ENCODE peak calls at places on chromosomes 6 and 20, in five cellular contexts. L is psoas muscle, M is stomach, U is GM23338, O is ovary. H is an unnamed sample.

GRCh38 chr6:16649241-16649640 is 112.0 kb downstream of the ATXN1 start:
- DNase-seq in O (no peak), M (no peak), L (no peak), U (no peak), H (no peak)

GRCh38 chr6:90284745-90285481 is 11.7 kb downstream of the BACH2 start:
- DNase-seq in M (no peak), O (no peak), U (no peak), L (no peak), H (no peak)

GRCh38 chr20:34033903-34034302 is 40.2 kb downstream of the RALY start:
- DNase-seq in M (no peak), O (no peak), U (no peak), L (no peak), H (no peak)

GRCh38 chr6:86147311-86147710 is 504.6 kb upstream of the SYNCRIP start:
- DNase-seq in L (no peak), O (no peak), U (no peak), M (no peak), H (no peak)

GRCh38 chr6:16468991-16469615 is 230.7 kb downstream of the GMPR start:
- DNase-seq in M (no peak), L (no peak), U (no peak), O (no peak), H (no peak)

GRCh38 chr20:49186535-49187329 is 1.4 kb downstream of the STAU1 start:
- DNase-seq in M (peak), L (peak), U (peak), O (peak), H (peak)

GRCh38 chr6:108071736-108072276 is 2.7 kb downstream of the OSTM1 start:
- DNase-seq in O (no peak), L (no peak), U (peak), M (no peak), H (no peak)

GRCh38 chr6:37259191-37259590 is 1.2 kb upstream of the TMEM217 start:
- DNase-seq in M (no peak), U (no peak), L (no peak), O (no peak), H (no peak)

GRCh38 chr20:51563597-51564332 is 21.2 kb upstream of the NFATC2 start:
- DNase-seq in U (peak), M (peak), O (peak), L (peak), H (no peak)

GRCh38 chr20:25066386-25066785 is 8.4 kb upstream of the ACSS1 start:
- DNase-seq in M (peak), L (no peak), O (no peak), U (no peak), H (peak)

GRCh38 chr6:116536216-116536621 is 9.3 kb downstream of the TRAPPC3L start:
- DNase-seq in O (no peak), L (no peak), M (no peak), U (peak), H (no peak)

GRCh38 chr6:33185654-33186187 is 6.5 kb downstream of the COL11A2 start:
- DNase-seq in U (no peak), O (no peak), L (no peak), M (no peak), H (no peak)

GRCh38 chr20:11738852-11739251 is 178.8 kb upstream of the BTBD3 start:
- DNase-seq in U (no peak), M (no peak), O (no peak), L (no peak), H (no peak)
- H3K4me3 ChIP-seq in U (no peak), M (no peak), O (no peak), L (no peak), H (no peak)

GRCh38 chr20:54364919-54365318 is 110.5 kb upstream of the DOK5 start:
- DNase-seq in O (no peak), U (no peak), L (no peak), M (no peak), H (no peak)
- H3K27ac ChIP-seq in O (no peak), U (no peak), L (no peak), M (no peak), H (no peak)

DNA sequence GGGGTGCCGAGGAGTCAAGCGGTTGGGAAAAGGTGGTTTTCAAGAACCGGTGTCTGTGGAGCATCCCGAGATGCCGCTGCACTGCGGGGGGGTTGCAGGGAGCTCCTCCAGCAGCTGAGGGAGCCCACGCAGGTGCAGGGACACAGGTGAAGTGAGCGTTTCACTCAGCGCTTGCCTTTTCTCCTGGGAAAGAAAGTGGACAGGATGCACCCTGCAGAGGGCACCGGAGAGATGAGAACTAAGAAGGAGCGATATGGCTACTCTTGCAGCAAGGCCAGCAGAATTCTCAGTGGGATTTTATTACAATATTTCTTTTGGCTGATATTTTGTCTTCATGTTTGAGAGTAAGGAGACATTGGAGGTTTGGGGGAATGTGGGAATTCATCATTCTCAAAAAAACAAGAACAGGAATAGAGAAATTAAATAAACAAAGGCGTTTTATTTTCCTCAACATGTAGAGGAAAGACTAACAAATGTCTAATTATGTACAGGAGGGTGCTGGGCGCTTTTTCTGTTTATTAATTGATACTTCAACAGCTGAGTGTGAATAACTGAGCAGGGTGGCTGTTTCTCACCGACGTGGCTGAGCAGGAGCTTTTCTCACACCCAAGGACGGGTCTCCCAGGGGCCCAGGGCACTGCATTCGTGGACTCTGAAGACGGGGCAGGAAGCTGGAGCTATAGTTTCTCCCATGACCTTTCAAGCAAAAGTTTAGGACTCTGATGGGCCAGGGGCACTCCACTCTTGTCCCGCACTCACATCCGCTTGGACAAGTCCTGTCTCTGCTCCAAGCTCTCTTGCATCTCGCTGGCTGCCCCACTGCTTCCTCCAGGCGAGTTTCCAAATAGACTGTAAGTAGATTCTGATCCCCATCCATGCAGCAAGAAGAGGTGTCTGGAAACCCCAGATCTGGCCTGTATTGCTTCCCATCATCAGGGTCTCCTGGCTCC is 176.1 kb downstream of the SMOC2 start:
- DNase-seq in U (peak), M (no peak), L (no peak), O (peak), H (no peak)
- TF ChIP-seq CTCF in U (peak), M (peak), L (peak), O (peak), H (no peak)

DNA sequence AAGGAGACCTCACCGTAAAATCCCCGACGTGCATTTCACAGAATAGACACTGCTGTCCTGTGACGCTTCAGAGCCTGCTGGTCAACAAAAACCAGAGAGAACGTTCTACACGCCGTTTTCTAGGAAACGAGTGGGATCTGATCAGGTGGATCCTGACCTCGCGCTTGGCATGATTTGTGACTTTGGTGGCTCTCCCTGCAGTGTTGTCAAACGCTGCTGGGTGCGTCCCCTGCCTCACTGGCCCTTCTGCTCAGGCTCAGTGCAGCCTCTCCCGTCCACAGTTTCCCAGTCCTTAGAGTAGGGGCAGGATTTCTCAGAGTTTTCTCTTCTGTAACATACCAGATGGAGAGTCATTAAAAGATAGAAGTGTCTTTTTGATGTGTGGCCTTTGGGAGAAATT is 27.6 kb upstream of the IRF4 start:
- DNase-seq in O (no peak), U (no peak), L (no peak), M (no peak), H (peak)
- H3K4me3 ChIP-seq in O (no peak), U (no peak), L (no peak), M (no peak), H (no peak)

DNA sequence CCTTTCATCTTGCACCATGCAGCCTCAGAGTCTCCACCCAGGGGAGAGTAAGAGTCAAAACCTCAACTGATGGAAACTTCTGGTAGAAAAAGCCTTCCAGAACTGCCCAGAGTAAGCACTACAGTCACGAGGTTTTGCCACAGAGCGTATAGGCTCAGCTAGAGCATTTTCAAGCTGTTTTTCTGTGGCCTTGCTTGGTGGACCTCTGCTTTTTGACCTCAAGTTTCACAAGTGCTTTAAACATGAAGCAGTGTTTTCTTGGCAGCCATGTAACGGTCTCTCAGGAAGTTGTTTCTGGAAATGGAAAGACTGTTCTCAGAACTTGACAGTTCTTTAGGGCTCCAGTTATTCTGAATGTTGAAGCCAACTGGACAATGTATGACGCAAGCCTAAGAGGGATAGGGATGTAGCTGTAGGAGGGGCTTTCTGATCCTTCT is 146.5 kb downstream of the ZDHHC14 start:
- DNase-seq in O (peak), M (no peak), L (no peak), U (no peak), H (peak)
- H3K27ac ChIP-seq in O (no peak), M (peak), L (peak), U (no peak), H (peak)

GRCh38 chr20:64255361-64256281 is at the start of gene PCMTD2:
- DNase-seq in L (peak), O (peak), U (peak), M (peak), H (peak)
- TF ChIP-seq CTCF in L (no peak), O (peak), U (no peak), M (no peak), H (no peak)

DNA sequence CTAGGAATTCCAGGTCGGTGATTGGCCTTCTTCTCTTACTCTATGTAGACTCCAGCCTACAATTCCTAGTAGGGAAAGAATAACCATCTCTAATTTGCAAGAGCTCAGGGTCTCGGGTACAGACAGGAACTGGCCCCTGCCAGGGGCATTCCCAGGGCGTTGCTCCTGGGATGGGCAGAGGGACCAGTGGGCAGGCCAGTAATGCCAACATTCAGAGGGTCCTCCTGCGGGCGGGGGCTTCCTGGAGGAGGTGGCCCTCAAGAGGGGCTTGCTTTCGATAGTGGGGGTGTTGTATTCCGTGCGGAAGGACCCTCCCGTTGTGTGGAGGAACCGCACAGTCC is 129.8 kb upstream of the PRND start:
- DNase-seq in O (no peak), L (no peak), M (no peak), U (no peak), H (no peak)
- H3K4me3 ChIP-seq in O (no peak), L (no peak), M (no peak), U (peak), H (peak)

DNA sequence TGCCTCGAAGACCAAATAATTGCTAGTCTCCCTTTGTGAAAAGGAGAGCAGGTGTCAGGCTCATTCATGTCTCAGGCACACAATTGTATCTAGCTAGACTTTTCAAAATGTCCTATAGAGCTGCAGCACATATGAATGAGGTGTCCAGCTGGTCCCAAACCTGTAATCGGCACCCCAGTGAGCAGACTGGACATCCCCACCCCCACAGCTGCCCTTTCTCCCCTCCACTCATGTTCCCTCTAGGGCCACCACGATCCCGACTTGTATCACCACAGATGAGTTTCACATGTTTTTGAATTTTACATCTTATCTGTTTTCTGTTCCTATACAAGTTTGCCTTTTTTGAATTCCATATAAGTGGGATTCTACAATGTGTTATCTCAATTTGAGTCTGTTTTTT is 123.7 kb downstream of the CEBPB start:
- DNase-seq in L (no peak), M (no peak), O (no peak), U (no peak), H (no peak)
- H3K27ac ChIP-seq in L (no peak), M (peak), O (no peak), U (no peak), H (no peak)

DNA sequence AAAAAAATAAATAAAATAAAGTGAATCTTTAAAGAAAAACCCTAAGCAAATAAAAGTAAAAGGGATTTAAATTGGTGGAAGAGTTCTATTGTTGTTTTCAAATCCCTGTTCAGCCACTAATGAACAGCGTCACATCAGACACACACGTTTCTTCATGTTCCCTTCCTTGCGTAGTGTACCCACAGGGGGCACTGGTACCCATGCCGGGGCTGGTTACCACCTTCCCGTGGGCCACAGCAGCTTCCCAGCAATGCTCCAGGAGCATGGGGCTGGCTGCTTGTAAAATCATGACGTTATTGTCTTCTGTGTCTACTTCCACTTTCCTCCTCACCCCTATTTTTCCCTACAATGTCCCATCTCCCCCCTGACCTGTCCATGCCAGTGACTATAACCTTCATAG is 988.7 kb downstream of the KIF16B start:
- DNase-seq in M (no peak), U (peak), L (no peak), O (no peak), H (no peak)
- TF ChIP-seq CTCF in M (no peak), U (no peak), L (no peak), O (no peak), H (no peak)

DNA sequence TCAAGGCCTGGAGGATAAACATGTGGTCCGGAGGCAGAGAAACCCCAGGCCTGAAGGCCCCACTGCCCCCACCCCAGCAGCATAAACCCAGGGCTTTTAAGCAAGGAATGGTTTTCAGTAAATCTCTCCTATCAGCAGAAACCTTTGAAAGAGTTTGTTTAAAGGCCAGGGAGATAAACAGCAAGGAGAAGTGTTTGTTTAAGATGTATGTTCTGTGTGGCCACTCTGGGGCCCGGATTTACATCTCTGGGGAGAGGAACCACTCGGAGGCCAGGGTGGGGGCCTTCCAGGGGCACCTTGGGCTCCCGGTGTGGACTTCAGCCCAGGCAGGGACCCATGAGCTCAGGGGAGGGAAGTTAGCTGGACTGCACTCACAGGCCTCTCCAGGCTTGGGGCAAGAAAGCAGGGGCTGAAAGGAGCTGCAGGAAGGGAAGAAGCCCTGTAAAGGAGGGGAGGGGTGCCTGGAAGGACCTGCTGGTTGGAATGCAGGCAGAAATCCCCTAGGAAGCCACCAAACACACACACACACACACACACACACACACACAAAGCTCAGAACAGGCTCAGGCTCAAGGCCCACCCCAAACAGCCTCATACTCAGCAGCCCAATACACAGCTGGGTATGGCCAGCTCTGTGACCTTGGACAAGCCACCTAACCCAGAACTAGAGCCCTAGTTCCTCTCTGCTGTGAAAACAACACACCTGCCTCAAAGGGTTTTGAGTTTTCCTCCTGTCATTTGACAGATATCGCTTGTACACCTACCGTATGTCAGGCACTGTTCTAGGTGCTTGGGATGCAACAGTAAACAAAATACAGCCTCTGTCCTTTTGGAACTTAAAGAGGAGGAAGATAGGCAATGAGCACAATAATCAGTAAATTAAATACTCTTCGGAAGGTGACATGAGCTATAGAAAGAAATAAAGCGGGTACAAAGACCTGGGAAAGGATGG is 26.2 kb upstream of the FOXP4 start:
- DNase-seq in O (no peak), M (peak), U (peak), L (no peak), H (no peak)
- H3K4me3 ChIP-seq in O (no peak), M (no peak), U (no peak), L (no peak), H (no peak)